ENCODE peak calls at places on chromosomes 12 and 14, in five cellular contexts. Q is AG09319, R is DND-41, W is glutamatergic neuron, J is fibroblast of pulmonary artery. Y is an unnamed sample.

GRCh38 chr14:23640524-23641141 is 4.5 kb downstream of the DHRS2 start:
- DNase-seq in R (no peak), Q (peak), W (no peak), J (peak), Y (no peak)

GRCh38 chr14:29805415-29806123 is 122.1 kb downstream of the PRKD1 start:
- DNase-seq in W (no peak), R (no peak), J (peak), Q (peak), Y (no peak)

GRCh38 chr12:31519525-31519924 is 71.4 kb downstream of the DENND5B start:
- DNase-seq in W (no peak), R (no peak), Q (no peak), J (no peak), Y (no peak)

GRCh38 chr12:47903927-47904646 is 707 bp downstream of the VDR start:
- DNase-seq in W (no peak), J (peak), Q (peak), R (no peak), Y (no peak)

GRCh38 chr14:71703477-71703876 is 228.8 kb upstream of the RGS6 start:
- DNase-seq in W (no peak), Q (no peak), R (no peak), J (peak), Y (no peak)

GRCh38 chr14:97138801-97139200 is 341.6 kb downstream of the VRK1 start:
- DNase-seq in R (no peak), Q (no peak), J (no peak), W (no peak), Y (no peak)

GRCh38 chr12:104697186-104697585 is 240.4 kb downstream of the CHST11 start:
- DNase-seq in Q (no peak), R (no peak), W (no peak), J (no peak), Y (no peak)

GRCh38 chr14:24013654-24014514 is 25.2 kb downstream of the DHRS4L2 start:
- DNase-seq in J (peak), Q (peak), W (no peak), R (peak), Y (peak)

GRCh38 chr14:70257526-70257925 is 68.8 kb upstream of the SLC8A3 start:
- DNase-seq in Q (no peak), R (peak), W (no peak), J (no peak), Y (no peak)
- TF ChIP-seq CTCF in Q (no peak), R (peak), W (peak), J (no peak), Y (peak)

GRCh38 chr12:110279976-110280783 is 867 bp upstream of the ATP2A2 start:
- DNase-seq in J (peak), R (no peak), W (peak), Q (no peak), Y (no peak)
- TF ChIP-seq CTCF in J (no peak), R (no peak), W (no peak), Q (no peak), Y (no peak)

DNA sequence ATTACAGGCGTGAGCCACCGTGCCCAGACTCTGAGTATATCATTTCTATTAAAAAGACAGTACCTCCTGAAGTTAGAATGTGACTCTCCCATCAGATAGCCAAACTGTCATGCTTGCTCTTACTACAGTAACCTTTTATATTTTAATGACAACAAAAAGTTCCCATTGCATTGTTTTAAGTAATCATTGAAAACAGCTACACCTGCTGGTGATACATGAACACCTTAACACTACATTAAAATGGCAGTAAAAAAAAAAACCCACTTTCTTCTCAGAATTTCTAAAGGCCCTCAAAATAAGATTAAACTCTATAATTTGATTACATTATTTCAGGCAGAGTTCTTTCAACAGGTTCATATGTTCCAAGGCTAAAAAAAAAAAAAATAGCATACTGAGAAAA is 76.7 kb downstream of the SH2B3 start:
- DNase-seq in W (no peak), J (no peak), Q (no peak), R (no peak), Y (no peak)
- TF ChIP-seq CTCF in W (no peak), J (peak), Q (peak), R (peak), Y (peak)

DNA sequence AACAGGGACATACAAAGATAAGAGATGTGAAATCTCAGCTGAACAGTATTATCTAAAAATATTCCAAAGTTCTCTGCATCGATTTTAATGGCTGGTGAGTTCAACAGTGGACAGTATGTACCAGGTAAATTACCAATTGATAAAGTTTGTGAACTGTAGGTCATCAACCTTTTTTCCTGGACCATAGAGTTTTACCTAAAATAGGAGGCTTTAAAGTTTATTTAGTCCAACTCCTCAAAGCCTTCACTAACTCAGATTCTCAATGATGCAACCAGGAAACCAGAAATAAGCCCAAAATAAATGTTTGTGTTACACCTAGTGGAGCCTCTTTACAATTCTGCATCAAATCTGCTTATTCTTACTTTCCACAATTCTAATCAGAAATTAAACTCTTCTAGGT is 205.8 kb downstream of the ANO6 start:
- DNase-seq in R (no peak), W (no peak), Q (no peak), J (no peak), Y (no peak)
- TF ChIP-seq CTCF in R (no peak), W (no peak), Q (no peak), J (no peak), Y (no peak)

GRCh38 chr12:131092911-131093901 is 139.5 kb downstream of the ADGRD1 start:
- DNase-seq in W (peak), J (no peak), R (peak), Q (no peak), Y (peak)
- TF ChIP-seq CTCF in W (no peak), J (no peak), R (peak), Q (no peak), Y (peak)

DNA sequence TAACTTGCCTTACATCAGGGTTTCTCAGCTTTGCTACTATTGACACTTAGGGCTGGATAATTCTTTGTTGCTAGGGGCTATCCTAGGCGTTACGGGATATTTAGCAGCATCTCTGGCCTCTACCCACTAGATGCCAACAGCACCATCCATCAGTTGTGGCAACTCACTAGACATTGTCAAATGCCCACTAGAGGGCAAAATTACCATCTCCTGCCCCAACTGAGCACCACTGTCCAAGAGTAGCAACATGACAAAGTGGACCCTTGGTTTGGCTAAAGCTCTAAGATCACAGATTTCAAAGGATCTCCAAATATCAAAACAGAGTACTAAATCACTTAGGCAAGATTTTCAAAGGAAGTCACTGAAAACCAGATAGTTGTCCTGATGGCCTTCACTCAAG is 251.7 kb upstream of the TBX3 start:
- DNase-seq in Q (no peak), J (no peak), R (no peak), W (no peak), Y (no peak)
- TF ChIP-seq CTCF in Q (peak), J (peak), R (peak), W (peak), Y (peak)

DNA sequence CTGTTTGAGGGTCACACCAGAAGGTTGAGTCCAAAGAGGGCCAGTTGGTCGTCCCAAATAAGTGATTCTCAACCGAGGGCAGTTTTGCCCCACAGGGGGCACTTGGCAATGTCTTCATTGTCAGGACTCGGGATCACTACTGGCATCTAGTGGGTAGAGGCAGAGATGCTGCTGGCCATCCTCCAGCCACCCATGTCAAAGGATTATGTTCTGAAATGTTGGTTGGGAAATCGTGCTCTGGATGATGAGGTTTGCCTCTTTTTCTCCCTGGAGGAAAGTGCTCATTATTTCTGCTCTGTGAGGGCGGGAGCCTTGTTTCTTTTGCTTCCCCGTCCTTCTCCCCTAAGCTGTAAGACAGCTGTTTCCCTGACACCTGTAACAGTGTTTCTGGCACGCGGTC is 3.6 kb downstream of the ZNF839 start:
- DNase-seq in Q (peak), J (peak), W (no peak), R (peak), Y (no peak)
- TF ChIP-seq CTCF in Q (peak), J (peak), W (no peak), R (peak), Y (peak)

GRCh38 chr14:101758913-101759593 is 2.5 kb upstream of the PPP2R5C start:
- DNase-seq in Q (no peak), R (no peak), J (no peak), W (no peak), Y (no peak)
- TF ChIP-seq CTCF in Q (no peak), R (no peak), J (no peak), W (no peak), Y (no peak)

DNA sequence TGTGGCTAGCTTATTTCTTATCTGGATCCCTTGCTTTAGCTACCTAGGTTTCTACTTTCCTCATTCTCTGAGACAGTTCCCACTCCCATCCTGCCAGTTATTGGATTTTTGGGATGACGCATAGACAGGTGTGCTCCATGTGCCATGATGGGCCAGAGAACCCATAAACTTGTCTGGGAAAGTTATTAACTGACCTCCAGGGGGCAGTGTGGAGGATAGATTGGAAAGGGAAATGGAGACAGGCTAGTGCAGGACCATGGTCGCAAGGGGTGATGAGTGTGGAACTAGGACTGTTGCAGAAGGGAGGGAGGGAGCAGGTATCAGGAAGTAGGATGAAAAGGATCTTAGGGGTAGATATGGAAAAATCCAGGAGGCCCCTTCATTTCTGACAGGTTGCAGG is 80.3 kb downstream of the ESRRB start:
- DNase-seq in J (peak), W (peak), R (peak), Q (no peak), Y (no peak)
- TF ChIP-seq CTCF in J (peak), W (peak), R (peak), Q (peak), Y (peak)